ENCODE peak calls at places on chromosome 18, in six cellular contexts. N is neuronal stem cell, D is H9, J is mesendoderm, U is mesenchymal stem cell, F is H1. K is an unnamed sample.

GRCh38 chr18:22822024-22822423 is 111.1 kb upstream of the RBBP8 start:
- DNase-seq in N (peak; percentile 65), D (peak; percentile 73), J (peak; percentile 89), U (peak; percentile 26), F (no peak), K (peak; percentile 78)

GRCh38 chr18:27778441-27778840 is 398.5 kb downstream of the CDH2 start:
- DNase-seq in N (no peak), D (no peak), J (peak; percentile 42), U (peak; percentile 15), F (no peak), K (peak; percentile 17)

GRCh38 chr18:45839415-45840395 is 14.2 kb downstream of the SIGLEC15 start:
- DNase-seq in N (no peak), D (peak; percentile 72), J (peak; percentile 80), U (peak; percentile 71), F (peak; percentile 52), K (peak; percentile 80)

GRCh38 chr18:43692291-43692690 is 415.0 kb upstream of the SYT4 start:
- DNase-seq in N (no peak), D (no peak), J (peak; percentile 32), U (peak; percentile 89), F (no peak), K (peak; percentile 55)

GRCh38 chr18:77076111-77076510 is 56.5 kb downstream of the MBP start:
- DNase-seq in N (no peak), D (no peak), J (no peak), U (no peak), F (no peak), K (no peak)

GRCh38 chr18:7414459-7414858 is 152.7 kb upstream of the PTPRM start:
- DNase-seq in N (no peak), D (no peak), J (no peak), U (peak; percentile 36), F (no peak), K (no peak)

GRCh38 chr18:26574958-26575864 is 26.9 kb upstream of the KCTD1 start:
- DNase-seq in N (peak; percentile 37), D (peak; percentile 70), J (peak; percentile 82), U (peak; percentile 60), F (peak; percentile 72), K (peak; percentile 46)

GRCh38 chr18:33577688-33578370 is at the start of gene ASXL3:
- DNase-seq in N (peak; percentile 54), D (peak; percentile 40), J (peak; percentile 16), U (peak; percentile 52), F (peak; percentile 57), K (no peak)

GRCh38 chr18:22238681-22239080 is 69.3 kb downstream of the GATA6 start:
- DNase-seq in N (no peak), D (no peak), J (peak; percentile 52), U (no peak), F (no peak), K (no peak)

GRCh38 chr18:12076424-12077140 is 17.1 kb upstream of the ANKRD62 start:
- DNase-seq in N (no peak), D (no peak), J (peak; percentile 30), U (peak; percentile 43), F (no peak), K (peak; percentile 7)

GRCh38 chr18:9642799-9643445 is 28.6 kb upstream of the PPP4R1 start:
- DNase-seq in N (no peak), D (no peak), J (peak; percentile 75), U (peak; percentile 61), F (no peak), K (no peak)

GRCh38 chr18:34650121-34650545 is 60.0 kb upstream of the DTNA start:
- DNase-seq in N (no peak), D (no peak), J (no peak), U (peak; percentile 83), F (no peak), K (peak; percentile 88)

DNA sequence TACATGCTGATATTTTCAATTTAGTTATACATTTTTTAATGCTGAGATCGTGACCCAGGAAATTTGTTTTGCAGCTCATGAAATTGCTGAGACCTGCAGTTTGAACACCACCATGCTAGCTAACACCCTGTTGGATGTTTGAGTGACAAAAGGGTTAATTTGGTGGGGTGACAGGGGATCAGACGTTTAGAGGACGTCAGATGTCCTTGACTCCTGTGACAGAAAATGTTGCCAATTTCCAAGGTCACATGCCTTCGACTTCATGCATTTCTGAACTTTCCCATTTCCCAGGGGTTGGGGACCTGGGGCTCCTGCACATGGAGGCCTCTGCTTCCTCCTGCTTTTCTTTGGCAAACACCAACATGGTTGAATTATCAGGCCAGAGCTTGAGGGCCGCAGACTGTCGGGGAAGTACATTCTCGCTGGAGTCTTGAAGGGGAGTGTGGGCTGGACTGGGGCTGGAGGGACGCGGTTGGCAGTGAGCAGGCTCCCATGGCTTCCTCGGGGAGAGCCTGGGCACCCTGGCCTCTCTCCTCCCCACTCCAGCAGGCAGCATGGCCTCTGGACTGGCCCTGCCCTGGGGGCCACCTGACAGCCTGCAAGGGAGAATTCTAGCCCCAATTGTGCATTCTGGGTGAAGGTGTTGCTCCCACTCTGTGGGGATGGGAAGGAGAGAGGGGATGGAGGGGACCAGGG is 73.1 kb downstream of the CTIF start:
- DNase-seq in N (no peak), D (no peak), J (no peak), U (no peak), F (no peak), K (no peak)
- H2BK15ac ChIP-seq in N (no peak overlapping the region), D (no peak overlapping the region), J (no peak overlapping the region), U (peak overlapping the region; percentile 41), F (no peak overlapping the region), K (no peak overlapping the region)

DNA sequence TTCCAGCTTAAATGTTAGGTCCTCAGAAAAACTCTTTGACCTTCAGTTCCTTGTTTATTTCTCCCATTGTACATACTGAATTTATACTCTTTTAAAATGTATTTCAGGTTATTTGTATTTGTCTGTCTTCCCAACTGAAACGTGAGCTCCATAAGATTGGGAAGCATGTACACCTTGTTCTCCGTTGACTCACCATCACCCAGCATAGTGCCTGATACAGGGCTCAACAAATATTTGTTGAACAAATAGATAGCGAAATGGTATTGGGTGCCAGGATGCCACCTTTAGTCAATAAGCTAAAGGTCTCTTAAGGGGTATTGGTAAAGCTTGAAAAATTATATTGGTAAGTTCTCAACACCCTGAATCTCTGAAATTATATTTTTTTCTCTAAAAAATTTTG is 1841.3 kb upstream of the CELF4 start:
- DNase-seq in N (no peak), D (no peak), J (no peak), U (no peak), F (no peak), K (no peak)
- H2BK15ac ChIP-seq in N (no peak overlapping the region), D (no peak overlapping the region), J (no peak overlapping the region), U (no peak overlapping the region), F (no peak overlapping the region), K (no peak overlapping the region)

GRCh38 chr18:47591429-47591828 is 339.0 kb downstream of the SMAD2 start:
- DNase-seq in N (no peak), D (no peak), J (no peak), U (no peak), F (no peak), K (no peak)

GRCh38 chr18:47601608-47602272 is 328.7 kb downstream of the SMAD2 start:
- DNase-seq in N (no peak), D (peak; percentile 30), J (no peak), U (no peak), F (no peak), K (no peak)

GRCh38 chr18:47594063-47594462 is 336.4 kb downstream of the SMAD2 start:
- DNase-seq in N (peak; percentile 46), D (no peak), J (no peak), U (no peak), F (no peak), K (no peak)

GRCh38 chr18:47594621-47595086 is 335.8 kb downstream of the SMAD2 start:
- DNase-seq in N (no peak), D (no peak), J (no peak), U (no peak), F (no peak), K (no peak)

GRCh38 chr18:47595816-47596501 is 334.5 kb downstream of the SMAD2 start:
- DNase-seq in N (no peak), D (peak; percentile 48), J (peak; percentile 70), U (no peak), F (peak; percentile 86), K (no peak)
- H2BK15ac ChIP-seq in N (no peak overlapping the region), D (no peak overlapping the region), J (no peak overlapping the region), U (no peak overlapping the region), F (no peak overlapping the region), K (no peak overlapping the region)

GRCh38 chr18:62614499-62614898 is 91.7 kb downstream of the ZCCHC2 start:
- DNase-seq in N (no peak), D (no peak), J (no peak), U (no peak), F (no peak), K (no peak)
- H2BK15ac ChIP-seq in N (no peak overlapping the region), D (no peak overlapping the region), J (no peak overlapping the region), U (no peak overlapping the region), F (no peak overlapping the region), K (no peak overlapping the region)

DNA sequence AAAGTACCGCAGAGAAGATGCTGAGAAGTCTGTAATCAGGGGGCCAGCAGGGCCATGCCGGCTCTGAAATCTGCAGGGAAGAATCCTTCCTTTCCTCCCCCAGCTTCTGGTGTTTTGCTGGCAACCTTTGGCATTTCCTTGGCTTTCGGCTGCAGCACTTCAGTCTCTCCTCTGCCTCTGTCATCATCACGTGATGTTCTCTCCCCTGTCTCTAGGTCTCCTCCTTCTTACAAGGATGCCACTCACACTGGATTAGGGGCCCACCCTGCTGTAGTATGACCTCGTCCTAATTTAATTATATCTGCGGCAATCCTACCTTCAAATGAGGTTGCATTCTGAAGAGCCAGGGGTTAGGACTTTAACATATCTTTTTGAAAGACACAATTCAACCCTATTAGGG is 13.8 kb upstream of the RAB12 start:
- DNase-seq in N (no peak), D (no peak), J (no peak), U (no peak), F (no peak), K (no peak)
- H2BK15ac ChIP-seq in N (no peak overlapping the region), D (no peak overlapping the region), J (no peak overlapping the region), U (no peak overlapping the region), F (no peak overlapping the region), K (no peak overlapping the region)

GRCh38 chr18:47507651-47508050 is 256.2 kb upstream of the SKOR2 start:
- DNase-seq in N (no peak), D (no peak), J (peak; percentile 8), U (no peak), F (no peak), K (no peak)
- H2BK15ac ChIP-seq in N (no peak overlapping the region), D (no peak overlapping the region), J (no peak overlapping the region), U (no peak overlapping the region), F (no peak overlapping the region), K (no peak overlapping the region)

GRCh38 chr18:79528846-79529245 is 133.1 kb downstream of the NFATC1 start:
- DNase-seq in N (peak; percentile 71), D (peak; percentile 73), J (peak; percentile 72), U (peak; percentile 60), F (peak; percentile 92), K (peak; percentile 64)
- H2BK15ac ChIP-seq in N (no peak overlapping the region), D (no peak overlapping the region), J (no peak overlapping the region), U (no peak overlapping the region), F (no peak overlapping the region), K (no peak overlapping the region)

K was measured in IMR-90.